ENCODE peak calls at places on chromosomes 11 and 22, in seven cellular contexts. One of them, this sample, is unnamed.

GRCh38 chr11:65036931-65037330 is 4.1 kb upstream of the SAC3D1 start:
- DNase-seq in endothelial cell: no peak
- DNase-seq in naive thymus-derived CD8-positive, alpha-beta T cell: no peak
- DNase-seq in Peyer's patch: no peak
- DNase-seq in CD8-positive, alpha-beta memory T cell: no peak
- DNase-seq in left cardiac atrium: peak; percentile 56
- DNase-seq in NCI-H82: no peak
- DNase-seq in this sample: peak; percentile 83

GRCh38 chr11:75771646-75772410 is 3.2 kb downstream of the DGAT2 start:
- DNase-seq in left cardiac atrium: peak; percentile 40
- DNase-seq in CD8-positive, alpha-beta memory T cell: no peak
- DNase-seq in naive thymus-derived CD8-positive, alpha-beta T cell: no peak
- DNase-seq in NCI-H82: no peak
- DNase-seq in Peyer's patch: peak; percentile 62
- DNase-seq in endothelial cell: no peak
- DNase-seq in this sample: peak; percentile 43

GRCh38 chr22:37337204-37337943 is 55.1 kb downstream of the CYTH4 start:
- DNase-seq in NCI-H82: no peak
- DNase-seq in endothelial cell: no peak
- DNase-seq in CD8-positive, alpha-beta memory T cell: no peak
- DNase-seq in left cardiac atrium: no peak
- DNase-seq in naive thymus-derived CD8-positive, alpha-beta T cell: no peak
- DNase-seq in Peyer's patch: no peak
- DNase-seq in this sample: no peak

GRCh38 chr22:42836026-42836425 is 21.0 kb downstream of the ARFGAP3 start:
- DNase-seq in endothelial cell: no peak
- DNase-seq in CD8-positive, alpha-beta memory T cell: no peak
- DNase-seq in naive thymus-derived CD8-positive, alpha-beta T cell: no peak
- DNase-seq in left cardiac atrium: no peak
- DNase-seq in NCI-H82: no peak
- DNase-seq in Peyer's patch: no peak
- DNase-seq in this sample: peak; percentile 16

GRCh38 chr11:108873305-108873704 is 208.4 kb downstream of the DDX10 start:
- DNase-seq in Peyer's patch: no peak
- DNase-seq in left cardiac atrium: no peak
- DNase-seq in endothelial cell: no peak
- DNase-seq in naive thymus-derived CD8-positive, alpha-beta T cell: no peak
- DNase-seq in NCI-H82: no peak
- DNase-seq in CD8-positive, alpha-beta memory T cell: no peak
- DNase-seq in this sample: no peak

GRCh38 chr11:130070829-130071205 is 1.1 kb downstream of the APLP2 start:
- DNase-seq in Peyer's patch: peak; percentile 51
- DNase-seq in naive thymus-derived CD8-positive, alpha-beta T cell: no peak
- DNase-seq in endothelial cell: peak; percentile 36
- DNase-seq in NCI-H82: no peak
- DNase-seq in left cardiac atrium: no peak
- DNase-seq in CD8-positive, alpha-beta memory T cell: no peak
- DNase-seq in this sample: no peak

GRCh38 chr11:91093141-91093540 is 870.3 kb upstream of the CHORDC1 start:
- DNase-seq in Peyer's patch: no peak
- DNase-seq in NCI-H82: no peak
- DNase-seq in naive thymus-derived CD8-positive, alpha-beta T cell: no peak
- DNase-seq in left cardiac atrium: no peak
- DNase-seq in endothelial cell: no peak
- DNase-seq in CD8-positive, alpha-beta memory T cell: no peak
- DNase-seq in this sample: no peak

GRCh38 chr11:129917231-129917630 is 21.9 kb upstream of the NFRKB start:
- DNase-seq in Peyer's patch: no peak
- DNase-seq in left cardiac atrium: no peak
- DNase-seq in NCI-H82: no peak
- DNase-seq in naive thymus-derived CD8-positive, alpha-beta T cell: no peak
- DNase-seq in endothelial cell: no peak
- DNase-seq in CD8-positive, alpha-beta memory T cell: no peak
- DNase-seq in this sample: no peak

GRCh38 chr11:60878245-60879101 is 11.1 kb downstream of the ZP1 start:
- DNase-seq in left cardiac atrium: no peak
- DNase-seq in endothelial cell: no peak
- DNase-seq in NCI-H82: no peak
- DNase-seq in CD8-positive, alpha-beta memory T cell: no peak
- DNase-seq in Peyer's patch: peak; percentile 23
- DNase-seq in naive thymus-derived CD8-positive, alpha-beta T cell: no peak
- DNase-seq in this sample: no peak

GRCh38 chr11:70913715-70914231 is 338.6 kb downstream of the SHANK2 start:
- DNase-seq in CD8-positive, alpha-beta memory T cell: no peak
- DNase-seq in naive thymus-derived CD8-positive, alpha-beta T cell: no peak
- DNase-seq in left cardiac atrium: no peak
- DNase-seq in Peyer's patch: peak; percentile 52
- DNase-seq in endothelial cell: no peak
- DNase-seq in NCI-H82: peak; percentile 76
- DNase-seq in this sample: no peak

GRCh38 chr11:67300756-67301312 is 2.5 kb upstream of the SSH3 start:
- DNase-seq in CD8-positive, alpha-beta memory T cell: no peak
- DNase-seq in NCI-H82: no peak
- DNase-seq in left cardiac atrium: no peak
- DNase-seq in Peyer's patch: peak; percentile 45
- DNase-seq in naive thymus-derived CD8-positive, alpha-beta T cell: no peak
- DNase-seq in endothelial cell: no peak
- DNase-seq in this sample: no peak

GRCh38 chr11:12454782-12455181 is 77.4 kb downstream of the PARVA start:
- DNase-seq in endothelial cell: no peak
- DNase-seq in CD8-positive, alpha-beta memory T cell: no peak
- DNase-seq in left cardiac atrium: no peak
- DNase-seq in naive thymus-derived CD8-positive, alpha-beta T cell: no peak
- DNase-seq in Peyer's patch: no peak
- DNase-seq in NCI-H82: no peak
- DNase-seq in this sample: no peak

GRCh38 chr11:64606796-64607380 is 15.9 kb downstream of the SLC22A12 start:
- DNase-seq in naive thymus-derived CD8-positive, alpha-beta T cell: no peak
- DNase-seq in NCI-H82: no peak
- DNase-seq in left cardiac atrium: no peak
- DNase-seq in CD8-positive, alpha-beta memory T cell: no peak
- DNase-seq in Peyer's patch: no peak
- DNase-seq in endothelial cell: no peak
- DNase-seq in this sample: no peak

GRCh38 chr11:12163181-12163841 is 52.9 kb downstream of the MICAL2 start:
- DNase-seq in left cardiac atrium: peak; percentile 65
- DNase-seq in NCI-H82: no peak
- DNase-seq in endothelial cell: no peak
- DNase-seq in Peyer's patch: peak; percentile 78
- DNase-seq in CD8-positive, alpha-beta memory T cell: no peak
- DNase-seq in naive thymus-derived CD8-positive, alpha-beta T cell: no peak
- DNase-seq in this sample: no peak

GRCh38 chr22:18111759-18112330 is 1.2 kb downstream of the TUBA8 start:
- DNase-seq in CD8-positive, alpha-beta memory T cell: no peak
- DNase-seq in endothelial cell: no peak
- DNase-seq in left cardiac atrium: peak; percentile 60
- DNase-seq in Peyer's patch: no peak
- DNase-seq in naive thymus-derived CD8-positive, alpha-beta T cell: no peak
- DNase-seq in NCI-H82: no peak
- DNase-seq in this sample: no peak

GRCh38 chr11:117833401-117833891 is 8.9 kb upstream of the FXYD2 start:
- DNase-seq in naive thymus-derived CD8-positive, alpha-beta T cell: no peak
- DNase-seq in left cardiac atrium: peak; percentile 43
- DNase-seq in NCI-H82: peak; percentile 56
- DNase-seq in endothelial cell: no peak
- DNase-seq in CD8-positive, alpha-beta memory T cell: no peak
- DNase-seq in Peyer's patch: peak; percentile 79
- DNase-seq in this sample: peak; percentile 68

GRCh38 chr11:17646451-17647145 is 72.8 kb upstream of the MYOD1 start:
- DNase-seq in NCI-H82: no peak
- DNase-seq in endothelial cell: no peak
- DNase-seq in CD8-positive, alpha-beta memory T cell: no peak
- DNase-seq in Peyer's patch: no peak
- DNase-seq in naive thymus-derived CD8-positive, alpha-beta T cell: no peak
- DNase-seq in left cardiac atrium: no peak
- DNase-seq in this sample: no peak

GRCh38 chr22:28741200-28741757 is 341 bp downstream of the CHEK2 start:
- DNase-seq in CD8-positive, alpha-beta memory T cell: no peak
- DNase-seq in NCI-H82: peak; percentile 52
- DNase-seq in left cardiac atrium: no peak
- DNase-seq in endothelial cell: no peak
- DNase-seq in naive thymus-derived CD8-positive, alpha-beta T cell: no peak
- DNase-seq in Peyer's patch: no peak
- DNase-seq in this sample: no peak

GRCh38 chr11:75667831-75668507 is 869 bp downstream of the MAP6 start:
- DNase-seq in Peyer's patch: no peak
- DNase-seq in endothelial cell: peak; percentile 55
- DNase-seq in naive thymus-derived CD8-positive, alpha-beta T cell: peak; percentile 4
- DNase-seq in NCI-H82: peak; percentile 64
- DNase-seq in left cardiac atrium: peak; percentile 66
- DNase-seq in CD8-positive, alpha-beta memory T cell: no peak
- DNase-seq in this sample: peak; percentile 56

GRCh38 chr11:8082391-8083087 is 1.5 kb downstream of the TUB start:
- DNase-seq in Peyer's patch: no peak
- DNase-seq in CD8-positive, alpha-beta memory T cell: no peak
- DNase-seq in endothelial cell: no peak
- DNase-seq in left cardiac atrium: peak; percentile 20
- DNase-seq in NCI-H82: peak; percentile 70
- DNase-seq in naive thymus-derived CD8-positive, alpha-beta T cell: no peak
- DNase-seq in this sample: no peak